ENCODE peak calls at places on chromosomes 2 and 18, in four cellular contexts. E is HCT116, Q is GM12878, Y is HepG2. N is an unnamed sample.

GRCh38 chr18:11470941-11471340 is 138.5 kb upstream of the SLC35G4 start:
- DNase-seq in E (no peak), Q (no peak), Y (no peak), N (no peak)

GRCh38 chr2:43041167-43041566 is 185.2 kb downstream of the ZFP36L2 start:
- DNase-seq in E (no peak), Q (no peak), Y (no peak), N (no peak)

GRCh38 chr2:227608469-227609338 is 5.9 kb downstream of the SCYGR3 start:
- DNase-seq in E (no peak), Q (peak), Y (no peak), N (no peak)

GRCh38 chr2:61144697-61145268 is 17.2 kb upstream of the C2orf74 start:
- DNase-seq in E (no peak), Q (peak), Y (peak), N (peak)

GRCh38 chr2:102968375-102968774 is 206.5 kb downstream of the TMEM182 start:
- DNase-seq in E (no peak), Q (no peak), Y (no peak), N (no peak)

GRCh38 chr18:73980289-73980979 is 167.2 kb downstream of the FBXO15 start:
- DNase-seq in E (peak), Q (no peak), Y (peak), N (no peak)

GRCh38 chr2:226813148-226813701 is 13.6 kb upstream of the IRS1 start:
- DNase-seq in E (no peak), Q (no peak), Y (no peak), N (no peak)

GRCh38 chr2:109153005-109153404 is 24.0 kb downstream of the SH3RF3 start:
- DNase-seq in E (no peak), Q (no peak), Y (no peak), N (no peak)

GRCh38 chr2:45904267-45904921 is 252.9 kb downstream of the PRKCE start:
- DNase-seq in E (no peak), Q (no peak), Y (no peak), N (no peak)

GRCh38 chr18:46868171-46868921 is 49.0 kb downstream of the PIAS2 start:
- DNase-seq in E (no peak), Q (no peak), Y (no peak), N (no peak)

GRCh38 chr2:23531881-23532280 is 146.9 kb downstream of the KLHL29 start:
- DNase-seq in E (no peak), Q (no peak), Y (no peak), N (no peak)

GRCh38 chr2:221997100-221997499 is 301.7 kb downstream of the PAX3 start:
- DNase-seq in E (peak), Q (no peak), Y (peak), N (peak)

GRCh38 chr2:10254373-10255188 is 48.1 kb upstream of the HPCAL1 start:
- DNase-seq in E (no peak), Q (no peak), Y (no peak), N (no peak)

GRCh38 chr18:45066868-45067267 is 386.2 kb downstream of the SETBP1 start:
- DNase-seq in E (no peak), Q (peak), Y (no peak), N (no peak)

DNA sequence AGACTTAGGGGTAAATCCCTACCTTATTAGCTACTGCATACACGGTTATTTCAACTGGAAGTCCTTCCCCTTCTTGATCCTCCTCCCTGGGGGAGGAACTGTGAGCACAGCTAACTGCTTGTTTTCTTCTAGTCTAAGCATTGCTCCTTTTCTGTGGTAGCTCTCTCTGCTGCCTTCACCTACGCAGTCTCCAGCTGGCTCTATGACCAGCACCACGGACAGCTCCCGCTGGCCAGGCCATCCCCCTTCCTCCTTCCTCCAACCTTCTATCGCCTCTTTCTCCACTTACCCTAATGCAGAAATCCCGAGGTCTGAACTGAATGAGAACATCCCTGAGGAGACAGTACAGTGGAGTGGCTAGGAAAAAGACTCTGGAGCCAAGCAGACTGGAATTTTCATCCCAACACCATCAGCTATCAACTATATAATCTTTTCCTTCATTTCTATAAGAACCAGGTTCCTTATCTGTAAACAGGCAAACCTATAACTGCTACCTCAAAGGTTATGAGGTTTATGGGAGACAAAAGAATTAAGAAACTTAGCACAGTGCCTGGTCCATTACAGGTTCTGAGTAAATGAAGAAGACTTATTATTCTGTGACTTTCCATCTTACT is 4.7 kb upstream of the CFAP65 start:
- DNase-seq in E (no peak), Q (no peak), Y (no peak), N (peak)
- TF ChIP-seq ZNF274 in E (no peak), Q (no peak), Y (no peak), N (no peak)

GRCh38 chr2:84839851-84840250 is 41.0 kb downstream of the TRABD2A start:
- DNase-seq in E (no peak), Q (no peak), Y (no peak), N (no peak)

GRCh38 chr2:84838434-84839145 is 42.3 kb downstream of the TRABD2A start:
- DNase-seq in E (no peak), Q (no peak), Y (no peak), N (no peak)

GRCh38 chr2:84841577-84841976 is 39.3 kb downstream of the TRABD2A start:
- DNase-seq in E (no peak), Q (no peak), Y (no peak), N (no peak)

GRCh38 chr2:84844141-84844540 is 36.7 kb downstream of the TRABD2A start:
- DNase-seq in E (no peak), Q (no peak), Y (no peak), N (no peak)

DNA sequence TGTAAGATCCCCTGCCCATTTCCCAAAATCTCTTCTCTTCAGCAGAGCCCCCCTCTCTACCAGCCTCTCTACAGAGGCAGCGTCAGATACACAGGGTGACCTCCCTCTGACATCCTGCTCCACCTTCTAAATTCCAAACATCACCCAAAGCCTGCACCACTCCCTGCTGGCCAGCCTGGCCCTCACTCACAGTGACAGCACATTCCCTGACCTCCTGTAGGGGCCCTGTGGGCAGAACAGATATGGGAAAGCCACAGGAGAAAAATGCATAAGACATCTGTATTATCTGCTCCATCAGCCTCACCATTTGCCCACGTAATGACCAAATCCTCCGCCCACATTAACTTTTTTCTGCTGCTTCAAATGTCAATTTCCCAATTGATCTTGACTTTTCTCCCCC is 40.6 kb downstream of the TRABD2A start:
- DNase-seq in E (no peak), Q (no peak), Y (no peak), N (no peak)
- TF ChIP-seq ZNF274 in E (no peak), Q (no peak), Y (no peak), N (no peak)

DNA sequence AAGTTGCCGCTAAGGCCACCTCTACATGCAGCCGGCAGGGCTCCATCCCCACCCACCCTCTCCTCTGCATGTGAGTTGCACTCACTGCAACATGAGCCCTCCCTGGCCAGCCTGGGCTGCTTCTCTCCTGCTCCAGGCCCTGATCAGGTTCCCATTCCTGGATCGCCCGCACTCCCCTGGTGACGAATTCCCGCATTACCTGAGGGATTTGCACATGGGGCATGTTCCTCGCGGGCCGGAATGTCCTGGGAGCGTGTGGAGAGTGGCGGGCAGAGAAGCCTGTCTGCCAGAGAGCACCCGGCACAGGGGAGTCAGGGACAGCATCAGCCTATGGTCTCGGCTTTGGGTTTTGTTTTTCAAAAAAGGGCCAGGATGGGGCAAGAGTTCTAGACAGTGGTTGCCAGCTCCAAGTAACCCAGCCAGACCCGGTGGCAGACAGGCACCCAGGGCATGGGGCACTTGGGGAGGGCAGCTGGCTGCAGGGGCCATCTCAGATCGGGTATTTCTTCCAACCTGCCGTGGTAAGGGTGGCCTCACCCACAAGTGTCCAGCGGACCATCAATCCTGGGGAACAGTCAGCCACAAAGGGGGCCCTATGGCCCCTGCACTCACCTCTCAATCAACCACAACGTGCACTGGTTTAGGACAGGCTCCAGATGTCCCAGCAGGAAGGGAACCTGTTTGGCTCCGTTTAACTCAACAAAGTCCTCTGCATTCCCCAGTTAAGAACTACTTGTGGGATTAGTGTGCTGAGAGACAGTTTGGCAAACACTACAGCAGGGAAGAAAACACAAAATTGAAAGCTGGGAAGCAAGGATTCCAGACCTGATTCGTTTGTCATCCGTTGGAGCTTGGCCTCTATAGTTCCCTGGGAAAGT is 187.7 kb downstream of the SMAD7 start:
- DNase-seq in E (no peak), Q (no peak), Y (no peak), N (no peak)
- TF ChIP-seq ZNF274 in E (no peak), Q (no peak), Y (no peak), N (no peak)

GRCh38 chr2:57376985-57377384 is 669.6 kb upstream of the VRK2 start:
- DNase-seq in E (no peak), Q (no peak), Y (no peak), N (no peak)

GRCh38 chr2:57372237-57372962 is 674.2 kb upstream of the VRK2 start:
- DNase-seq in E (no peak), Q (no peak), Y (no peak), N (no peak)

GRCh38 chr2:57368190-57368589 is 678.4 kb upstream of the VRK2 start:
- DNase-seq in E (no peak), Q (no peak), Y (no peak), N (no peak)

GRCh38 chr2:57371186-57371585 is 675.4 kb upstream of the VRK2 start:
- DNase-seq in E (no peak), Q (no peak), Y (no peak), N (no peak)

GRCh38 chr2:57373530-57373929 is 673.1 kb upstream of the VRK2 start:
- DNase-seq in E (peak), Q (no peak), Y (no peak), N (no peak)
- TF ChIP-seq ZNF274 in E (no peak), Q (no peak), Y (no peak), N (no peak)

GRCh38 chr18:34972765-34973414 is 68.3 kb upstream of the MAPRE2 start:
- DNase-seq in E (no peak), Q (no peak), Y (no peak), N (no peak)
- TF ChIP-seq ZNF274 in E (no peak), Q (no peak), Y (no peak), N (no peak)

DNA sequence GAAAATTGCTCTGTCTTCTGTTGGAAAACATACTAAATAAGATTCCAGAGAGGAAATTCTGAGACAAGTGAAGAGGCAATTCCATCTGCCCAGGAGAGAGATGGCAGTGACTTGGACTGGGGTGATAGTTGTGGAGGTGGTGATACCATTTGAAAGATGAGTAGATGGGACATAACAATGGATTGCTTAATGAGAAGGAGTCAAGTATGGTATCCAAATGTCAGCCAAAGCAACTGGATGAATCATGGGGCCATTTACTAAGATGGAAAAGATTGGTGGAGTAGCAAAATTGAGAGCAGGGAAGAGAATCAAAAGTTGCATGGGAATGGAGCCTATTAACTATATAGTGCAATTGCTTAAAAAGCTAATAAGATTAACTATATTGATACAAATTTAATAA is 222.1 kb downstream of the ETAA1 start:
- DNase-seq in E (no peak), Q (no peak), Y (no peak), N (no peak)
- TF ChIP-seq ZNF274 in E (no peak), Q (no peak), Y (no peak), N (no peak)

GRCh38 chr2:208072250-208072892 is 47.0 kb upstream of the PLEKHM3 start:
- DNase-seq in E (peak), Q (peak), Y (peak), N (peak)
- TF ChIP-seq ZNF274 in E (no peak), Q (no peak), Y (no peak), N (no peak)

DNA sequence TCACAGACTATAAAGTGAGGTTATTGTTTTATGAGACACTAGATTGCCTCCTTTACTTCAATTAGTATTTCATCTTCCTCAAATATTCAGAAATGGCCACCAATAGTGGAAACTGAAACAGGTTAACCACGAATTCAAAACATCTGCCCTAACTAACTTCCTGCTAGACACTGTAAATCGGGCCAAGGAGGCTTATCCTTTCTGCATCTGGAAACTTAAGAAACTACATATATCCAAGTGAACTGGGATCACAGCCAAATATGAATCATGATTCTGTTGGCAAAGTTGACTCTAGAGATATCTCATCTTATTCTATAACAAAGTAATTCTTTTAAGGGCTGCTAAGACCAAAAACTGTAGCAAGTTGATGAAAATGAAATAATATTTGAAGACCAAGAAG is 136.6 kb upstream of the ZC3H15 start:
- DNase-seq in E (peak), Q (no peak), Y (no peak), N (no peak)
- TF ChIP-seq ZNF274 in E (no peak), Q (no peak), Y (no peak), N (no peak)

N was measured in NT2/D1.